ENCODE peak calls at places on chromosomes 6 and 20, in nine cellular contexts. D, B, E, F, N, Q, L, Z and C are unnamed samples. For H3K4me1 and H3K9me3, the result is how much of the 10 kb centered on the place peaks cover.

GRCh38 chr6:31533455-31533841 is 4.7 kb downstream of the MCCD1 start:
- DNase-seq in D (no peak), B (no peak), E (no peak), F (no peak), N (no peak), Q (no peak), L (no peak), Z (no peak), C (no peak)

GRCh38 chr20:56069016-56069415 is 63.7 kb upstream of the CBLN4 start:
- DNase-seq in D (no peak), B (no peak), E (no peak), F (no peak), N (no peak), Q (no peak), L (no peak), Z (no peak), C (no peak)

GRCh38 chr20:15654208-15654649 is 919.0 kb downstream of the KIF16B start:
- DNase-seq in D (peak), B (no peak), E (no peak), F (peak), N (no peak), Q (peak), L (peak), Z (no peak), C (no peak)

GRCh38 chr6:93794161-93794560 is 374.8 kb upstream of the EPHA7 start:
- DNase-seq in D (no peak), B (no peak), E (no peak), F (no peak), N (no peak), Q (no peak), L (no peak), Z (no peak), C (no peak)

GRCh38 chr6:156454867-156455266 is 322.3 kb upstream of the ARID1B start:
- DNase-seq in D (no peak), B (no peak), E (no peak), F (no peak), N (no peak), Q (no peak), L (no peak), Z (no peak), C (no peak)

GRCh38 chr20:55472704-55473103 is 532.6 kb downstream of the CBLN4 start:
- DNase-seq in D (no peak), B (no peak), E (no peak), F (no peak), N (no peak), Q (no peak), L (no peak), Z (no peak), C (no peak)

GRCh38 chr20:60223174-60223573 is 265.0 kb downstream of the CDH26 start:
- DNase-seq in D (no peak), B (no peak), E (no peak), F (no peak), N (no peak), Q (no peak), L (no peak), Z (no peak), C (no peak)

GRCh38 chr6:165218816-165219215 is 90.6 kb downstream of the C6orf118 start:
- DNase-seq in D (no peak), B (no peak), E (no peak), F (no peak), N (no peak), Q (no peak), L (no peak), Z (no peak), C (no peak)

GRCh38 chr6:154984146-154984545 is 11.0 kb upstream of the TIAM2 start:
- DNase-seq in D (no peak), B (no peak), E (no peak), F (no peak), N (no peak), Q (no peak), L (no peak), Z (no peak), C (no peak)

GRCh38 chr6:87183687-87184086 is 28.3 kb downstream of the ZNF292 start:
- DNase-seq in D (no peak), B (no peak), E (no peak), F (no peak), N (no peak), Q (no peak), L (no peak), Z (no peak), C (no peak)

GRCh38 chr20:19964289-19965263 is 52.6 kb upstream of the NAA20 start:
- DNase-seq in D (no peak), B (peak), E (no peak), F (peak), N (no peak), Q (no peak), L (peak), Z (peak), C (no peak)

GRCh38 chr6:127514396-127515227 is 4.5 kb downstream of the MTCL3 start:
- DNase-seq in D (no peak), B (no peak), E (no peak), F (no peak), N (peak), Q (peak), L (no peak), Z (peak), C (peak)

DNA sequence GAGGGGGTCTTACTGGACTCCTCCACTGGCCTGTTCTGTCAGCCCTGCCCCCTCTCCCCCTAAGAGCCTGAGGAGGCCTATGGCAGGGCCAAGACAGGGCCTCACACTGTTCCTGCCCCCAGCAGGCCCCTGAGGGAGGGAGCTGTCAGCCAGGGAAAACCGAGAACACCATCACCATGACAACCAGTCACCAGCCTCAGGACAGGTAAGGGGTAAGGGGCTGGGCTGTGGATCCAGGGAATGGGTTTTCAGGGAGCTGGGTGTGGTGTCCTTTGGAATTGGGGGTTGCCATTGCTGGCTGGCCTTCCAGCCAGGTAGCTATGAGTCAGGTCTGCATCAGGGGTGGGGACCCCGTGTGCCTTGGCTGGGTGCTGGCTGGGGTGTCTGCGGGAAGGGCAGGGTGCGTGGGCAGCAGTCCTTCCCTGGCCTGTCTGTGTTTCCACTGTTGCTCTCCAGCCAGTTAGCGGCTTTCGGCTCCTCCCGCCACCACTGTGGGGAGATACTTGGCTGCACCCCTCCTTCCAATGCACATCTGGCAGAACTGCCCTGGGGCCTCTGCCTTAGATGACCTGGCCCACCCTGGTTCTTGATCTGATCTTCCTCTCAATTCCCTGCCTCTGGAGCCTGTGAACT is 3.9 kb downstream of the SLC29A1 start:
- DNase-seq in D (no peak), B (no peak), E (no peak), F (no peak), N (no peak), Q (no peak), L (no peak), Z (no peak), C (no peak)
- H3K4me3 ChIP-seq in D (no peak), B (peak), E (no peak), F (no peak), N (no peak), Q (no peak), L (no peak), Z (peak), C (no peak)

DNA sequence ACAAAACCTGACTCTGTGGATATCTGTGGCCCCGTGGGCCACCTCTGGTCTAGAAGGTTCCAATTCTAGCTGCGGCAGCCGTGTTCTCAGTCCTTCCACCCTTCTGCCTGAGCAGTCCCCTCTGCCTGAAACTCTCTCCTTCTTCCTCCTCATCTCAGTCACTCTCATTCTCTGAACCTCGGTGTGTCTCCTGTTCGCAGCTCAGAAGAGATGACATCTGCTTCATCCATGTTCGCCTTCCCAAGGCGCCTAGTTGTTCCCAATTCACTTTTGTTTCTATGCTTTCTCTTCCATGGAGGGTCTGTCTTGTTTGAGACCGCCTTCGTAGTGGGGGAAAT is 95.5 kb downstream of the CEBPB start:
- DNase-seq in D (no peak), B (no peak), E (no peak), F (no peak), N (no peak), Q (no peak), L (no peak), Z (no peak), C (no peak)
- H3K4me1 ChIP-seq in D (half or more), B (half or more), E (under half), F (half or more), N (under half), Q (under half), L (under half), Z (under half), C (under half)

GRCh38 chr20:46192376-46192944 is 74.3 kb downstream of the CD40 start:
- DNase-seq in D (no peak), B (no peak), E (no peak), F (no peak), N (no peak), Q (no peak), L (no peak), Z (no peak), C (no peak)

GRCh38 chr20:46194409-46194808 is 76.3 kb downstream of the CD40 start:
- DNase-seq in D (no peak), B (no peak), E (no peak), F (no peak), N (no peak), Q (no peak), L (no peak), Z (no peak), C (no peak)

GRCh38 chr20:46188866-46189265 is 70.8 kb downstream of the CD40 start:
- DNase-seq in D (no peak), B (no peak), E (no peak), F (no peak), N (no peak), Q (no peak), L (no peak), Z (no peak), C (no peak)

GRCh38 chr20:46190796-46191540 is 72.9 kb downstream of the CD40 start:
- DNase-seq in D (no peak), B (no peak), E (no peak), F (no peak), N (no peak), Q (no peak), L (no peak), Z (no peak), C (no peak)

DNA sequence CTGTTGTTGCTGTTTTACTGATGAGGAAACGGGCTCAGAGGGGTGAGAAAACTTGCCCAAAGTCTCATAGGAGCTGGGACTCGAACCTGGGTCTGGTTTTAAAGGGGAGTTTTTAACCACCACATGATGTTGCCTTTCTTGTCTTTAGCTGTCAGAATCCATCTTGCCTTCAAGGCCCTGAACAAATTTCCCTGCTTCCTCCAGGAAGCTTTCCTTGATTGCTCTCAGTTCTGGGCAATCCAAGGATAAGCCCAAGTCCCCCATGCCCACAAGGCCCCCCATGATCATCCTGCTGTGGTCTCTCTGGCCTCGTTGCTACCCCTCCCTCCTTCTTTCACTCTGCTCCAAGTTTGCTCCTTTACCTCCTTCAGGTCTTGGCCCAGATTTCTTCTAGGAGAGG is 73.5 kb downstream of the CD40 start:
- DNase-seq in D (no peak), B (no peak), E (no peak), F (no peak), N (no peak), Q (no peak), L (no peak), Z (no peak), C (no peak)
- H3K9me3 ChIP-seq in D (under half), B (under half), E (under half), F (under half), N (under half), Q (under half), L (under half), Z (under half), C (under half)

GRCh38 chr20:63886054-63886419 is 8.9 kb upstream of the DNAJC5 start:
- DNase-seq in D (no peak), B (no peak), E (no peak), F (no peak), N (no peak), Q (no peak), L (no peak), Z (no peak), C (no peak)

GRCh38 chr20:63882257-63883208 is 12.4 kb upstream of the DNAJC5 start:
- DNase-seq in D (no peak), B (no peak), E (no peak), F (no peak), N (no peak), Q (no peak), L (no peak), Z (no peak), C (no peak)

GRCh38 chr20:63886921-63887320 is 8.0 kb upstream of the DNAJC5 start:
- DNase-seq in D (no peak), B (no peak), E (no peak), F (no peak), N (no peak), Q (no peak), L (no peak), Z (no peak), C (no peak)

GRCh38 chr20:63885264-63886053 is 9.5 kb upstream of the DNAJC5 start:
- DNase-seq in D (no peak), B (no peak), E (no peak), F (no peak), N (no peak), Q (no peak), L (no peak), Z (no peak), C (no peak)

GRCh38 chr20:63884506-63885263 is 10.2 kb upstream of the DNAJC5 start:
- DNase-seq in D (no peak), B (no peak), E (no peak), F (no peak), N (no peak), Q (no peak), L (no peak), Z (no peak), C (no peak)
- H3K4me3 ChIP-seq in D (no peak), B (no peak), E (no peak), F (no peak), N (no peak), Q (no peak), L (no peak), Z (no peak), C (no peak)

DNA sequence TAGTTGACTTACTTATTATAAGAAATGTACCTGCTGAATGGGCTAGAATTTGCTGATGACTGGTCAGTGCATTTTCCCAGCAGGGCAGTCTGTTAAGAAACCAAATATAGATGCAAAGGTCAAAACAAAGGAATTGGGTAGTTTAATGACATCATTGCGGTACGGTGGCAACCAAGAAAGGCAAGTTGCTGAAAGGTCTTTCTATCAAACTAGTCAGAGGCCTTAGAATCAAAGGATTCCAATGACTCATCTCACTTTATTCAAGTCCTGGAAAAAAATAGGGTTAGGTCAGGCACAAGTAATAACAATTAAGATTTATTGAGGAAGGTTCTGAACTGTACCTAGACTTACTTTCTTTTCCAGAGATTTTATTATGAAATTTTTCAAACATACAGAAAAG is 76.4 kb downstream of the KIZ start:
- DNase-seq in D (peak), B (no peak), E (no peak), F (peak), N (no peak), Q (no peak), L (no peak), Z (no peak), C (no peak)
- H3K4me1 ChIP-seq in D (under half), B (under half), E (under half), F (under half), N (under half), Q (under half), L (under half), Z (under half), C (under half)